ENCODE peak calls at places on chromosomes 2 and 18, in four cellular contexts. T is GM23338; S is bronchial epithelial cell; J is CD4-positive, CD25-positive, alpha-beta regulatory T cell. N is an unnamed sample.

GRCh38 chr2:42961385-42961800 is 169.0 kb upstream of the HAAO start:
- DNase-seq in J (no peak), S (no peak), T (peak), N (peak)

GRCh38 chr2:233413529-233414272 is 59.4 kb downstream of the DGKD start:
- DNase-seq in J (peak), T (no peak), S (peak), N (no peak)

GRCh38 chr2:119574864-119575263 is 30.6 kb downstream of the CFAP221 start:
- DNase-seq in J (no peak), S (no peak), T (no peak), N (no peak)

GRCh38 chr2:84882775-84883550 is 2.1 kb upstream of the TRABD2A start:
- DNase-seq in T (no peak), S (no peak), J (no peak), N (no peak)

GRCh38 chr2:10368491-10369231 is 66.0 kb downstream of the HPCAL1 start:
- DNase-seq in J (no peak), S (no peak), T (no peak), N (no peak)

GRCh38 chr2:54680397-54681032 is 42.9 kb upstream of the EML6 start:
- DNase-seq in J (no peak), S (no peak), T (no peak), N (no peak)

GRCh38 chr18:70523035-70523797 is 234.4 kb downstream of the SOCS6 start:
- DNase-seq in T (no peak), J (no peak), S (no peak), N (no peak)

GRCh38 chr2:226995625-226996041 is 159.8 kb downstream of the RHBDD1 start:
- DNase-seq in J (no peak), T (no peak), S (peak), N (no peak)

GRCh38 chr2:1804865-1805264 is 60.5 kb upstream of the PXDN start:
- DNase-seq in S (no peak), T (no peak), J (no peak), N (no peak)

GRCh38 chr2:146077156-146077555 is 1557.2 kb upstream of the ZEB2 start:
- DNase-seq in S (peak), T (no peak), J (no peak), N (no peak)

GRCh38 chr2:179551545-179552045 is 287.0 kb upstream of the SESTD1 start:
- DNase-seq in J (no peak), T (no peak), S (no peak), N (no peak)

GRCh38 chr2:149984311-149984710 is 396.7 kb upstream of the MMADHC start:
- DNase-seq in J (no peak), T (no peak), S (peak), N (no peak)

GRCh38 chr2:25976884-25977741 is 5.2 kb downstream of the KIF3C start:
- DNase-seq in S (peak), T (no peak), J (no peak), N (no peak)

GRCh38 chr2:46477912-46478311 is 1.5 kb upstream of the TMEM247 start:
- DNase-seq in J (no peak), S (no peak), T (no peak), N (no peak)

GRCh38 chr2:222982010-222982908 is 69.7 kb upstream of the KCNE4 start:
- DNase-seq in S (peak), J (no peak), T (peak), N (peak)

GRCh38 chr2:190079160-190079559 is 16.6 kb upstream of the MSTN start:
- DNase-seq in S (no peak), J (no peak), T (no peak), N (no peak)

GRCh38 chr2:241218131-241219029 is 29.9 kb downstream of the ANO7 start:
- DNase-seq in T (peak), J (peak), S (peak), N (no peak)

GRCh38 chr18:8212893-8213805 is 396.1 kb upstream of the RAB12 start:
- DNase-seq in S (peak), J (no peak), T (no peak), N (no peak)

GRCh38 chr2:36404312-36404711 is 48.7 kb downstream of the CRIM1 start:
- DNase-seq in S (peak), J (no peak), T (no peak), N (no peak)

GRCh38 chr2:17757321-17757720 is 3.4 kb downstream of the GEN1 start:
- DNase-seq in T (no peak), S (peak), J (no peak), N (no peak)

GRCh38 chr18:57353940-57354461 is 1.6 kb downstream of the ST8SIA3 start:
- DNase-seq in J (no peak), T (peak), S (peak), N (no peak)

GRCh38 chr2:37156071-37156856 is 516 bp downstream of the EIF2AK2 start:
- DNase-seq in S (peak), J (peak), T (peak), N (no peak)

GRCh38 chr2:44479127-44479887 is 117.6 kb downstream of the CAMKMT start:
- DNase-seq in T (peak), S (peak), J (peak), N (peak)

GRCh38 chr2:182924311-182924710 is 57.9 kb upstream of the FRZB start:
- DNase-seq in J (no peak), T (no peak), S (peak), N (no peak)

GRCh38 chr2:1910562-1911256 is 166.4 kb upstream of the PXDN start:
- DNase-seq in J (no peak), S (no peak), T (peak), N (no peak)

GRCh38 chr2:146412625-146413024 is 1432.2 kb upstream of the ACVR2A start:
- DNase-seq in J (no peak), S (no peak), T (peak), N (peak)

GRCh38 chr2:98772531-98772930 is 41.6 kb upstream of the MGAT4A start:
- DNase-seq in T (no peak), S (no peak), J (no peak), N (no peak)
- H3K4me3 ChIP-seq in T (no peak), S (no peak), J (peak), N (peak)

GRCh38 chr2:177633111-177633510 is 240.5 kb downstream of the AGPS start:
- DNase-seq in T (no peak), S (no peak), J (no peak), N (no peak)
- H3K4me3 ChIP-seq in T (no peak), S (no peak), J (no peak), N (no peak)

GRCh38 chr18:5891361-5892215 is 3.7 kb downstream of the TMEM200C start:
- DNase-seq in T (peak), J (no peak), S (no peak), N (no peak)
- H3K4me3 ChIP-seq in T (peak), J (no peak), S (no peak), N (no peak)

GRCh38 chr2:70964596-70965386 is 13.6 kb upstream of the ANKRD53 start:
- DNase-seq in J (peak), T (peak), S (peak), N (no peak)

GRCh38 chr2:70966681-70967080 is 11.7 kb upstream of the ANKRD53 start:
- DNase-seq in J (no peak), S (no peak), T (no peak), N (no peak)

GRCh38 chr2:70964133-70964532 is 14.3 kb upstream of the ANKRD53 start:
- DNase-seq in J (no peak), T (no peak), S (no peak), N (no peak)

GRCh38 chr2:70967189-70967588 is 11.2 kb upstream of the ANKRD53 start:
- DNase-seq in S (no peak), T (no peak), J (no peak), N (no peak)

GRCh38 chr2:70965506-70965905 is 12.9 kb upstream of the ANKRD53 start:
- DNase-seq in J (no peak), T (no peak), S (no peak), N (no peak)
- H3K4me3 ChIP-seq in J (peak), T (peak), S (no peak), N (no peak)

GRCh38 chr2:177905640-177906039 is 166.9 kb downstream of the PDE11A start:
- DNase-seq in J (no peak), T (no peak), S (no peak), N (no peak)
- H3K4me3 ChIP-seq in J (no peak), T (no peak), S (no peak), N (no peak)

GRCh38 chr2:191927319-191927867 is 80.5 kb upstream of the CAVIN2 start:
- DNase-seq in J (no peak), S (peak), T (peak), N (no peak)
- H3K4me3 ChIP-seq in J (no peak), S (no peak), T (no peak), N (no peak)

DNA sequence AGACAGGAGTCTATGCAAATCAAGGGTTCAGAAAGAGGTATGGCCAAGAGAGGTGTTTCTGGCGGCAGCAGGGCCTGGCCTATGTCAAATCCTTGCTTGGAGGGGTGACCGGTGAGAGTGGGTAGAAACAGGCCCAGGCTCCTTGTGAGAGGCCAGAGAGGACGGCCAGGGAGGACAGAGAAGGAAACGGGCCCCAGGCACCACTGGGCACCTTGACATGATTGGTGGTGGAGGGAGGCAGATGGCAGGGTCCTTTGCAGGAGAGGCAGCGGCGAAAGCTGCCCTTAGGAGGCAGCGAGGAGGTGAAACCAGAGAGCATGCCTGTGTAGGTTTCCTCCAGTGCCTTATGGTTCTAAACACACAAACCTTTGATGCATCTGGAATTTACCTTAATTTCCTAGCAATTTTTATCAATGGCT is 6.2 kb downstream of the RAMP1 start:
- DNase-seq in S (no peak), J (no peak), T (no peak), N (no peak)
- H3K4me3 ChIP-seq in S (no peak), J (no peak), T (no peak), N (no peak)